ENCODE peak calls at places on chromosomes 11 and 22, in ten cellular contexts. A, D, R, I, Z, E, P, U, H and S are unnamed samples.

GRCh38 chr11:134349109-134349801 is 17.5 kb downstream of the GLB1L2 start:
- DNase-seq in A (no peak), D (no peak), R (no peak), I (no peak), Z (no peak), E (no peak), P (no peak), U (no peak), H (no peak), S (no peak)

GRCh38 chr11:1197431-1197885 is 25.4 kb upstream of the MUC5B start:
- DNase-seq in A (no peak), D (no peak), R (peak), I (no peak), Z (no peak), E (peak), P (peak), U (peak), H (no peak), S (no peak)

GRCh38 chr11:45275823-45276222 is 10.3 kb downstream of the SYT13 start:
- DNase-seq in A (no peak), D (no peak), R (no peak), I (peak), Z (no peak), E (no peak), P (no peak), U (no peak), H (no peak), S (no peak)

GRCh38 chr11:35751664-35752061 is 89.1 kb downstream of the TRIM44 start:
- DNase-seq in A (no peak), D (no peak), R (no peak), I (no peak), Z (no peak), E (no peak), P (no peak), U (no peak), H (no peak), S (no peak)

GRCh38 chr11:62925308-62925707 is 4.1 kb upstream of the CHRM1 start:
- DNase-seq in A (no peak), D (no peak), R (no peak), I (no peak), Z (no peak), E (no peak), P (no peak), U (no peak), H (no peak), S (no peak)

GRCh38 chr22:16819249-16819648 is 6.0 kb downstream of the XKR3 start:
- DNase-seq in A (no peak), D (no peak), R (no peak), I (no peak), Z (no peak), E (no peak), P (no peak), U (no peak), H (no peak), S (no peak)

GRCh38 chr11:130369713-130370112 is 55.0 kb upstream of the ZBTB44 start:
- DNase-seq in A (no peak), D (no peak), R (no peak), I (no peak), Z (no peak), E (no peak), P (no peak), U (no peak), H (no peak), S (no peak)

GRCh38 chr11:35622070-35622469 is 3.8 kb downstream of the FJX1 start:
- DNase-seq in A (no peak), D (no peak), R (no peak), I (peak), Z (no peak), E (no peak), P (no peak), U (no peak), H (no peak), S (no peak)

GRCh38 chr22:29216011-29216872 is 10.5 kb downstream of the EMID1 start:
- DNase-seq in A (peak), D (no peak), R (no peak), I (no peak), Z (no peak), E (no peak), P (no peak), U (no peak), H (peak), S (no peak)

GRCh38 chr11:128568166-128568778 is 19.1 kb downstream of the ETS1 start:
- DNase-seq in A (no peak), D (no peak), R (no peak), I (no peak), Z (no peak), E (no peak), P (no peak), U (no peak), H (no peak), S (no peak)

GRCh38 chr22:25447067-25447688 is 117.3 kb upstream of the GRK3 start:
- DNase-seq in A (no peak), D (no peak), R (no peak), I (no peak), Z (no peak), E (no peak), P (no peak), U (no peak), H (no peak), S (no peak)

GRCh38 chr11:133913761-133914160 is 43.0 kb downstream of the IGSF9B start:
- DNase-seq in A (no peak), D (no peak), R (no peak), I (no peak), Z (no peak), E (no peak), P (no peak), U (no peak), H (no peak), S (no peak)

GRCh38 chr11:19201737-19202605 is at the start of gene CSRP3:
- DNase-seq in A (no peak), D (peak), R (no peak), I (no peak), Z (no peak), E (no peak), P (no peak), U (no peak), H (no peak), S (no peak)

GRCh38 chr11:47552086-47552580 is 799 bp downstream of the CELF1 start:
- DNase-seq in A (no peak), D (no peak), R (no peak), I (no peak), Z (no peak), E (no peak), P (no peak), U (no peak), H (no peak), S (no peak)

GRCh38 chr11:2525941-2526807 is 81.4 kb downstream of the KCNQ1 start:
- DNase-seq in A (peak), D (peak), R (no peak), I (no peak), Z (no peak), E (peak), P (peak), U (peak), H (peak), S (peak)
- TF ChIP-seq CTCF in A (no peak), D (no peak), R (no peak), I (no peak), Z (no peak), E (no peak), P (no peak), U (no peak), H (no peak), S (no peak)

GRCh38 chr11:18172686-18173085 is at the start of gene MRGPRX4:
- DNase-seq in A (no peak), D (no peak), R (no peak), I (no peak), Z (no peak), E (no peak), P (no peak), U (no peak), H (no peak), S (no peak)

GRCh38 chr11:18173225-18173866 is 709 bp downstream of the MRGPRX4 start:
- DNase-seq in A (no peak), D (no peak), R (no peak), I (no peak), Z (no peak), E (no peak), P (no peak), U (no peak), H (no peak), S (no peak)

GRCh38 chr11:18168372-18168771 is 4.3 kb upstream of the MRGPRX4 start:
- DNase-seq in A (no peak), D (no peak), R (no peak), I (no peak), Z (no peak), E (no peak), P (no peak), U (no peak), H (no peak), S (no peak)

DNA sequence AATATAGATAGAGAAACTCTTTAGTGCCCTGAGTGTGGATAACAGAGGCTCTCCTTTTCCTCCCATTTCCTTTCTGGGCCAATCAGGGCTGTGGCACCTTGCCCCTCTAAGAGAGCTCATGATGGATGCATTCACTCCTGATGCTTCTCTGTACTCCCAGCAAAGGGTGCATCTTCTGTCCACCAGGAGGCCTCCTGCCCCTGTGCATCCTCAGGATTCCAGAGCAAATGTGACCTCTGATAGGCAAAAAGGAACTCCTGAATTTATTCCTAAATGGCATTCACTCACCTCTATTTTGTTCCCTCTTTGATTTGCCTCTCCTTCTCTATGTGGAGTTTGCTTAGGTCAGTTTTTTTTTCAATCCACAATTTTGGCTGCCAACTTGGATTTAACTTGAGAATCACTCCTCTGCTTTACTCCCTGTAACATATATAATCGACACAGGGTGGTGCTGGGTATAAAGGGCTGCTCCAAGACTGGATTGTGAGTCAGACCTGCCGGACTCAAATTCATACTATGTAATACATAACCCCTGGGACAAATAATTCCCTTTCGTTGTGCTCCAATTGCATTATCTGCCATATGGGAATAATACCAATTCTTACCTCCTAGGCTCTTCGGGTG is 1.1 kb upstream of the MRGPRX4 start:
- DNase-seq in A (no peak), D (no peak), R (no peak), I (no peak), Z (peak), E (no peak), P (no peak), U (no peak), H (no peak), S (no peak)
- TF ChIP-seq CTCF in A (peak), D (peak), R (no peak), I (peak), Z (peak), E (peak), P (peak), U (peak), H (no peak), S (no peak)

GRCh38 chr11:90874281-90874680 is 651.4 kb upstream of the CHORDC1 start:
- DNase-seq in A (no peak), D (no peak), R (no peak), I (no peak), Z (no peak), E (no peak), P (no peak), U (no peak), H (no peak), S (no peak)

DNA sequence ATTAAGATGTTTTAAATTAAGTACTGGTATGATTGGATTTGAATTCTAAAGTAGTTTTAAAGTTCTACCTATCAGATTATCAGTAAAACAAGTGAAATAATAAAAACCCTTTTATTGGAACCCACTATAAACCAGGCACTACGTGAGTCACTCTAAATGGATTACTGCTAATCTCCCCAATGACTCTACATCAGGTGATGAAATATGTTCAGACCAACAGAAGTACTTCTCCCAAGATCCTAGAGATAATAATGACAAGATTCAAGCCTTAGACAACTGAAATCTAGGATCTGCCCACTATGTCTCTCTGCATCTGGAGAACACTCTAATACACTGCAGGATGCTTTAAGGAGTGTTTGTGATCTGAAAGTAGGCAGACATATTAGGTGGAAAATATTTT is 652.1 kb upstream of the CHORDC1 start:
- DNase-seq in A (no peak), D (no peak), R (no peak), I (no peak), Z (no peak), E (no peak), P (no peak), U (no peak), H (no peak), S (no peak)
- TF ChIP-seq CTCF in A (no peak), D (no peak), R (no peak), I (no peak), Z (no peak), E (no peak), P (no peak), U (no peak), H (no peak), S (no peak)

DNA sequence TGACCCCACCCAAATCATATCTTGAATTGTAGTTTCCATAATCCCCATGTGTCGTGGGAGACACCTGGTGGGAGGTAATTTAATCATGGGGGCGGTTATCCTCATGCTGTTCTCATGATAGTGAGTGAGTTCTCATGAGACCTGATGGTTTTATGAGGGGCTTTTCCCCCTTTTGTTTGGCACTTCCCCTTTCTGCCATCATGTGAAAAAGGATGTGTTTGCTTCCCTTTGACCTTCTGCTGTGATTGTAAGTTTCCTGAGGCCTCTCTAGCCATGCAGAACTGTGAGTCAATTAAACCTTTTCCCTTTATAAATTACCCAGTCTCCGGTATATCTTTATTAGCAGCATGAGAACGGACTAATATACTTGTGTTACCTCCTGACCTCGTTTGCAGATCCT is 156.6 kb upstream of the MTNR1B start:
- DNase-seq in A (no peak), D (no peak), R (no peak), I (no peak), Z (no peak), E (no peak), P (no peak), U (no peak), H (no peak), S (no peak)
- TF ChIP-seq CTCF in A (no peak), D (no peak), R (no peak), I (no peak), Z (no peak), E (no peak), P (no peak), U (no peak), H (no peak), S (no peak)

GRCh38 chr11:117933930-117934329 is 4.7 kb upstream of the TMPRSS13 start:
- DNase-seq in A (no peak), D (no peak), R (no peak), I (no peak), Z (no peak), E (no peak), P (no peak), U (peak), H (peak), S (no peak)
- TF ChIP-seq CTCF in A (no peak), D (no peak), R (no peak), I (no peak), Z (no peak), E (no peak), P (no peak), U (no peak), H (no peak), S (no peak)

GRCh38 chr22:42760806-42761565 is 40.3 kb upstream of the A4GALT start:
- DNase-seq in A (no peak), D (no peak), R (no peak), I (no peak), Z (no peak), E (no peak), P (no peak), U (no peak), H (no peak), S (no peak)

GRCh38 chr22:42757475-42757874 is 36.8 kb upstream of the A4GALT start:
- DNase-seq in A (no peak), D (no peak), R (no peak), I (no peak), Z (no peak), E (no peak), P (no peak), U (no peak), H (no peak), S (no peak)

GRCh38 chr22:42754658-42755057 is 34.0 kb upstream of the A4GALT start:
- DNase-seq in A (no peak), D (no peak), R (no peak), I (no peak), Z (no peak), E (no peak), P (no peak), U (no peak), H (no peak), S (no peak)

GRCh38 chr22:42763965-42764480 is 43.4 kb upstream of the A4GALT start:
- DNase-seq in A (no peak), D (no peak), R (no peak), I (no peak), Z (no peak), E (no peak), P (no peak), U (no peak), H (no peak), S (no peak)

GRCh38 chr22:42758929-42759629 is 38.4 kb upstream of the A4GALT start:
- DNase-seq in A (peak), D (no peak), R (no peak), I (peak), Z (no peak), E (no peak), P (no peak), U (no peak), H (no peak), S (no peak)
- TF ChIP-seq CTCF in A (no peak), D (no peak), R (no peak), I (no peak), Z (no peak), E (no peak), P (no peak), U (no peak), H (no peak), S (no peak)